ENCODE peak calls at places on chromosomes 1 and 21, in seven cellular contexts. G, Q, J, H, Y, S and D are unnamed samples.

GRCh38 chr1:248849637-248850036 is 9.2 kb downstream of the ZNF692 start:
- DNase-seq in G (no peak), Q (no peak), J (no peak), H (no peak), Y (no peak), S (no peak), D (no peak)

GRCh38 chr1:67755619-67756018 is 70.6 kb downstream of the GADD45A start:
- DNase-seq in G (no peak), Q (no peak), J (no peak), H (no peak), Y (no peak), S (no peak), D (no peak)

GRCh38 chr1:103084176-103084575 is 24.1 kb downstream of the COL11A1 start:
- DNase-seq in G (no peak), Q (no peak), J (no peak), H (no peak), Y (no peak), S (no peak), D (no peak)

GRCh38 chr1:93623875-93624274 is 57.8 kb downstream of the BCAR3 start:
- DNase-seq in G (no peak), Q (no peak), J (no peak), H (no peak), Y (no peak), S (no peak), D (no peak)

GRCh38 chr1:2115008-2115921 is 65.1 kb downstream of the PRKCZ start:
- DNase-seq in G (no peak), Q (no peak), J (peak), H (no peak), Y (no peak), S (no peak), D (no peak)

GRCh38 chr1:101291562-101292035 is 54.8 kb downstream of the S1PR1 start:
- DNase-seq in G (peak), Q (no peak), J (peak), H (no peak), Y (no peak), S (no peak), D (peak)

GRCh38 chr1:94481473-94481933 is 60.1 kb downstream of the F3 start:
- DNase-seq in G (peak), Q (peak), J (peak), H (no peak), Y (no peak), S (peak), D (peak)

GRCh38 chr1:43238991-43239469 is 30.8 kb upstream of the TMEM125 start:
- DNase-seq in G (no peak), Q (no peak), J (no peak), H (no peak), Y (no peak), S (no peak), D (no peak)

GRCh38 chr1:32394890-32395415 is 712 bp upstream of the BSDC1 start:
- DNase-seq in G (no peak), Q (no peak), J (no peak), H (no peak), Y (no peak), S (no peak), D (no peak)

GRCh38 chr1:200242379-200243041 is 167.3 kb downstream of the ZNF281 start:
- DNase-seq in G (no peak), Q (no peak), J (no peak), H (no peak), Y (no peak), S (no peak), D (no peak)

GRCh38 chr1:228226956-228227791 is 19.3 kb downstream of the OBSCN start:
- DNase-seq in G (no peak), Q (no peak), J (no peak), H (no peak), Y (no peak), S (no peak), D (no peak)

GRCh38 chr21:35603471-35603870 is 456.9 kb downstream of the SETD4 start:
- DNase-seq in G (no peak), Q (no peak), J (no peak), H (no peak), Y (no peak), S (no peak), D (no peak)

GRCh38 chr21:37220981-37221664 is 46.0 kb downstream of the VPS26C start:
- DNase-seq in G (peak), Q (peak), J (peak), H (peak), Y (peak), S (peak), D (peak)

GRCh38 chr1:2412395-2412772 is at the start of gene PEX10:
- DNase-seq in G (peak), Q (peak), J (peak), H (peak), Y (peak), S (peak), D (peak)

GRCh38 chr1:9439074-9439761 is 100.0 kb upstream of the SLC25A33 start:
- DNase-seq in G (no peak), Q (peak), J (no peak), H (no peak), Y (no peak), S (no peak), D (peak)

GRCh38 chr1:7172804-7173203 is 387.6 kb downstream of the CAMTA1 start:
- DNase-seq in G (no peak), Q (no peak), J (no peak), H (no peak), Y (no peak), S (no peak), D (peak)